ENCODE peak calls at places on chromosomes 13 and 19, in four cellular contexts. M is GM12878, U is HepG2, E is K562. X is an unnamed sample.

GRCh38 chr19:30154410-30154809 is 212.4 kb downstream of the URI1 start:
- DNase-seq in E (no peak), U (no peak), M (no peak), X (no peak)

GRCh38 chr19:1440418-1440801 is 2.2 kb downstream of the RPS15 start:
- DNase-seq in M (no peak), U (no peak), E (no peak), X (no peak)

GRCh38 chr19:3098141-3098514 is 4.0 kb downstream of the GNA11 start:
- DNase-seq in E (no peak), M (no peak), U (no peak), X (no peak)

GRCh38 chr19:42092350-42092749 is 16.4 kb downstream of the ZNF574 start:
- DNase-seq in M (no peak), E (no peak), U (no peak), X (peak; percentile 82)

GRCh38 chr13:25046985-25047660 is 48.8 kb upstream of the PABPC3 start:
- DNase-seq in E (no peak), U (no peak), M (no peak), X (peak; percentile 82)

GRCh38 chr13:90591260-90591926 is 756.1 kb upstream of the MIR17HG start:
- DNase-seq in E (no peak), U (no peak), M (no peak), X (peak; percentile 3)

GRCh38 chr19:15787611-15788155 is at the start of gene OR10H5:
- DNase-seq in U (no peak), M (no peak), E (no peak), X (no peak)

GRCh38 chr19:29660835-29661234 is 4.4 kb upstream of the PLEKHF1 start:
- DNase-seq in U (no peak), E (no peak), M (no peak), X (no peak)

GRCh38 chr19:45098521-45099464 is 5.8 kb downstream of the PPP1R37 start:
- DNase-seq in M (no peak), E (no peak), U (peak; percentile 40), X (no peak)

GRCh38 chr19:47779524-47780214 is 1.2 kb downstream of the SELENOW start:
- DNase-seq in E (peak; percentile 17), U (no peak), M (no peak), X (no peak)

GRCh38 chr19:47045867-47046470 is 2.5 kb downstream of the TMEM160 start:
- DNase-seq in E (no peak), U (no peak), M (no peak), X (no peak)

GRCh38 chr19:46466536-46467199 is 4.7 kb downstream of the PNMA8A start:
- DNase-seq in M (peak; percentile 55), E (no peak), U (no peak), X (no peak)

GRCh38 chr13:109271991-109272454 is 514.4 kb downstream of the IRS2 start:
- DNase-seq in E (no peak), U (no peak), M (no peak), X (no peak)

GRCh38 chr13:51347099-51347498 is 7.6 kb downstream of the SERPINE3 start:
- DNase-seq in U (no peak), M (no peak), E (no peak), X (peak; percentile 52)

GRCh38 chr19:33795370-33796163 is 1.1 kb upstream of the KCTD15 start:
- DNase-seq in U (peak; percentile 66), E (peak; percentile 91), M (no peak), X (peak; percentile 93)
- TF ChIP-seq REST in U (no peak), E (no peak), M (no peak), X (no peak)

GRCh38 chr19:35143231-35143715 is at the start of gene FXYD7:
- DNase-seq in M (no peak), E (no peak), U (no peak), X (peak; percentile 64)
- TF ChIP-seq POLR2AphosphoS5 in M (no peak), E (no peak), U (no peak), X (no peak)

GRCh38 chr19:16896098-16896912 is 7.5 kb downstream of the F2RL3 start:
- DNase-seq in U (no peak), M (no peak), E (peak; percentile 79), X (peak; percentile 63)

GRCh38 chr19:16895467-16896097 is 6.8 kb downstream of the F2RL3 start:
- DNase-seq in E (no peak), U (no peak), M (no peak), X (no peak)

GRCh38 chr19:16898306-16899015 is 9.7 kb downstream of the F2RL3 start:
- DNase-seq in E (no peak), M (no peak), U (no peak), X (no peak)

GRCh38 chr19:16897572-16898056 is 8.8 kb downstream of the F2RL3 start:
- DNase-seq in M (no peak), U (no peak), E (no peak), X (no peak)

DNA sequence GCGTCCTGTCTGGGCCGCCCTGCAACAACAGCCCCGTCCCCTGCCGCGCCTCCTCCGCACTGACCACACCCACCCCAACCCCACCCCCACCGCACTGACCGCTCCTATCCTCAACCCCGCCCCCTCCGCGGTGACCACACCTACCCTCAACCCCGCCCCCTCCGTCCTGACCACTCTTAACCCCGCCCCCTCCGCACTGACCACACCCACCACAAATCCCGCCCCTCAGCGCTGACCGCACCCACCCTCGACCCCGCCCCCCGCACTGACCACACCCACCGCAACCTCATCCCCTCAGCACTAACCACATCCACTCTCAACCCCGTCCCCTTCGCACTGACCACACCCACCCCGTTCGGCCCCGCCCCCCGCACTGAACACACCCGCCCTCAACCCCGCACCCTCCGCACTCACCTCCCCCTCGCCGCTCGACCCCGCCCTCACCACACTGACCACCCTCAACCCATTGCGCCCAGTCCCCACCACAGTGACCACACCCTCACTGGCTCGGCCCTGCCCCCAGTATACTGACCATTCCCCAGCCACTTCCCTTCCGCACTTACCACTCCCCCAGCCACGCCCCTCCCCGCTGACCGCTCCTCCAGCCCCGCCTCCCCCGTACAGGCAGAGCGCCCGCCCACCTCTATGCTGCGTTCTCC is 8.2 kb downstream of the F2RL3 start:
- DNase-seq in E (peak; percentile 96), M (peak; percentile 60), U (peak; percentile 74), X (peak; percentile 97)
- TF ChIP-seq CREB1 in E (no peak), M (no peak), U (no peak), X (no peak)

DNA sequence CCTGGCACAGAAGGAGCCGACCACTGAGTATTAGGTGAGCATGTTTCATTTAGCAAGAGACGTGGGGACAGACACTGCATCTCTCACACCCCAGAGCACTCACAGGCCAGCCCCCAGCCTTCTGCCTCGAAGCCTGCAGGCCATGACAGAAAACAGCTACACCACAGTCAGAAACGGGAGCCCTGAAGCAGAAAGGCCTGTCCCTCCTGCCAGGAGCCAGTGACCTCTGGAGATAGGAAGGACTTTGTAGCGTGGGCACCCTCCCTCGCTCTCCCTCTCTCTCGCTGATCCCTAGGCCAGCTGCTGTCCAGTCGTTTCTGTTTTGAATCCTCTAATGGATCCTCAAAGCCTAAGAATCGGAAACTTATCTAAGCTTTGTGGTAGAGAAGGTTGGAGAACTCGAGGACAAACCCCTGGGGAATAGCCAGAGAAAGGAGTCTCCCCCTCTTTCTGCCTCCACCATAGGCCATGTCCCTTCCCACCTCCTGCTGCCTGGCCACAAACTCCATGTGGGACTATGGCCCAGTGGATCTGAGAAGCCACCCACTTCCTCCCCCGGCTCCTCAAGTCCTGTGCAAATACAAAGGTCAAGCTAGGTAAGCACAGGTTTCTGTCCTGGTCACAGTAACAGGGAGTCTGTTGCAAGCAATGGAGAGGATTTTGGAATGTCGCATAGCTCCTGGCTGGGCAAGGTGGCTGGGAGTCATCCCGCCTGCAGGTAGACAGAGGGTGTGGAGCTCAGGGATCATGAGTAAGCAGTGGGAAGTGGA is 95.1 kb downstream of the NUFIP1 start:
- DNase-seq in U (no peak), M (no peak), E (no peak), X (no peak)
- TF ChIP-seq REST in U (no peak), M (no peak), E (no peak), X (no peak)

GRCh38 chr19:37928527-37929286 is 21.7 kb downstream of the SIPA1L3 start:
- DNase-seq in U (no peak), E (no peak), M (peak; percentile 90), X (peak; percentile 67)
- TF ChIP-seq POLR2AphosphoS5 in U (no peak), E (no peak), M (no peak), X (no peak)

DNA sequence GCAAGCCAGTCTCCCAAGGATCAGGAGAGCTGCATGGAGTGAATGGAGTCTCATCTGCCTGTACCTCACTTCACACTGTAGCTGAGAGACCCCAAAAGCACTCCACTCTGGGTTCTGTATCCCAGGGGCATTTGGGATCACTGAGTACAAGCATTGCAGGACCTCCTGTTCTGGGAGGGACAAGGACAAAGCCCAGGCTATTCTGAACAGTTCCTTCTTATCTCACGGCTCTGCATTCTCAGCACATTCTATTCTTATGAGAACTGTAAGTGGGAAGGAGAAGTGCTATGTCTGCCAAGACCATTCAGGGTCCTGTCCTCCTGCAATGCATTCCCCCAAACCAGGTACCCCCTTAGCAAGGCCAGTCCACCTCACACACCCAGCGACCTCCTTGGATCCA is 42.8 kb downstream of the RNF6 start:
- DNase-seq in E (no peak), U (no peak), M (no peak), X (no peak)
- TF ChIP-seq CREB1 in E (no peak), U (no peak), M (no peak), X (no peak)

GRCh38 chr19:12948597-12949362 is 3.1 kb downstream of the RAD23A start:
- DNase-seq in U (no peak), M (no peak), E (no peak), X (no peak)

GRCh38 chr19:12947702-12948596 is 2.3 kb downstream of the RAD23A start:
- DNase-seq in E (peak; percentile 24), M (no peak), U (no peak), X (no peak)

GRCh38 chr19:12944064-12944674 is 1.5 kb upstream of the RAD23A start:
- DNase-seq in M (no peak), U (no peak), E (no peak), X (no peak)

GRCh38 chr19:12945479-12946091 is at the start of gene RAD23A:
- DNase-seq in E (peak; percentile 88), M (peak; percentile 94), U (peak; percentile 93), X (peak; percentile 99)

GRCh38 chr19:12946092-12946845 is 607 bp downstream of the RAD23A start:
- DNase-seq in U (peak; percentile 71), M (no peak), E (peak; percentile 91), X (peak; percentile 95)
- TF ChIP-seq REST in U (no peak), M (no peak), E (no peak), X (no peak)

GRCh38 chr19:50861496-50862286 is 7.0 kb downstream of the KLK3 start:
- DNase-seq in U (no peak), E (no peak), M (no peak), X (no peak)
- TF ChIP-seq POLR2AphosphoS5 in U (no peak), E (no peak), M (no peak), X (no peak)

GRCh38 chr19:5691205-5691929 is 1.3 kb downstream of the RPL36 start:
- DNase-seq in U (no peak), E (peak; percentile 62), M (no peak), X (peak; percentile 47)
- TF ChIP-seq CREB1 in U (no peak), E (no peak), M (no peak), X (no peak)

DNA sequence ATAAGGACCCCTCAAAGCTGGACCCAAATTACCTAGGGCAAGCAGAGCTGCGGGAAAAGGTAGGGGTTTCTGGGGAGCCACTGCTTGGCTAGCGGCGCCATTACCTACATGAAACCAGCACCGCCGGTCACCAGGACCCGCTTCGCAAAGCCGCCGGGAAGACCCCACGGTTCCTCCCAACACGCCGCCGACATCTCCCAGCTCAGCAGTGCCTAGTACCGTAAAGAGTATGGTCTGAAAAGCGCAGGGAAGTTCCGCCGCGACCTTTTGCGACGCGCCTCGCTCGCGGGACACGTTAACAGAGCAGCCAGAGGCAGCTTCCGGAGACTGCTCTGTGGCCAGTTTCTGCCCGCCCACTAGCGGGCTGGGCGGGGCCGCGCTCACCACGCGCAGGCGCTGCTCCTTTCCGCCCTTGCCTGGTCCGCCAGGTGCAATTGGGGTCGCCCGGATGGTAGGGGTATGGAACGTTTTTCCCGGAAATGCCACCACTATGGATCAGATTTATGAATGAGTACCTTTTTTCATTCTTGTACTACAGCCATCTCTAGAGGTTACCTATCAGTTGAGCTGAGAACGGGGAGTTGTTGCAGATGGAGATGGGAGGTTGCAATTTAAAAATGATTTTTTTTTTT is at the start of gene TGDS:
- DNase-seq in M (peak; percentile 79), E (peak; percentile 82), U (peak; percentile 87), X (peak; percentile 97)
- TF ChIP-seq REST in M (no peak), E (no peak), U (no peak), X (no peak)